ENCODE peak calls at places on chromosomes 5 and 9, in ten cellular contexts. M, V, O, J, D, E, S, H, B and R are unnamed samples. For H3K4me1, the result is how much of the 10 kb centered on the place peaks cover.

GRCh38 chr9:91102269-91102668 is 259.4 kb downstream of the AUH start:
- DNase-seq in B (no peak), O (no peak), J (no peak), S (no peak), M (no peak), E (no peak), V (no peak), D (no peak), H (no peak), R (no peak)

GRCh38 chr9:105751761-105752160 is 57.4 kb downstream of the TMEM38B start:
- DNase-seq in B (no peak), O (no peak), D (no peak), V (no peak), S (no peak), H (no peak), J (no peak), M (no peak), E (no peak), R (no peak)

GRCh38 chr5:114361724-114362196 is at the start of gene KCNN2:
- DNase-seq in J (no peak), O (peak), D (no peak), V (peak), S (peak), B (peak), H (no peak), E (peak), M (peak), R (no peak)

GRCh38 chr9:6897831-6898230 is 140.1 kb downstream of the KDM4C start:
- DNase-seq in H (no peak), E (no peak), J (no peak), M (peak), B (no peak), S (no peak), O (no peak), V (no peak), D (no peak), R (no peak)

GRCh38 chr9:2655411-2655901 is 33.9 kb downstream of the VLDLR start:
- DNase-seq in M (no peak), E (peak), V (no peak), O (no peak), B (no peak), D (no peak), S (no peak), H (peak), J (peak), R (no peak)

GRCh38 chr9:112111461-112111860 is 63.6 kb downstream of the SUSD1 start:
- DNase-seq in D (no peak), V (no peak), O (no peak), S (no peak), B (no peak), J (no peak), E (no peak), H (no peak), M (no peak), R (no peak)

GRCh38 chr5:15966066-15966640 is 213.4 kb downstream of the MARCHF11 start:
- DNase-seq in J (no peak), H (no peak), B (no peak), O (no peak), V (no peak), D (no peak), S (no peak), M (no peak), E (no peak), R (no peak)

GRCh38 chr9:133522073-133522910 is 2.5 kb downstream of the MYMK start:
- DNase-seq in S (no peak), M (peak), O (no peak), D (no peak), E (no peak), V (no peak), J (no peak), H (peak), B (no peak), R (no peak)

GRCh38 chr9:79346350-79347020 is 225.3 kb upstream of the TLE4 start:
- DNase-seq in B (no peak), M (no peak), V (no peak), H (no peak), S (no peak), O (no peak), D (no peak), E (no peak), J (no peak), R (no peak)

GRCh38 chr9:109315480-109315879 is 5.4 kb downstream of the EPB41L4B start:
- DNase-seq in E (no peak), O (no peak), V (no peak), J (no peak), B (no peak), M (no peak), D (no peak), S (no peak), H (no peak), R (no peak)

GRCh38 chr9:123445981-123446610 is 90.1 kb downstream of the CRB2 start:
- DNase-seq in H (no peak), B (peak), M (no peak), V (peak), J (no peak), O (peak), D (no peak), S (no peak), E (no peak), R (no peak)

GRCh38 chr5:173984218-173984617 is 4.8 kb upstream of the C5orf47 start:
- DNase-seq in B (no peak), J (no peak), D (no peak), S (no peak), M (no peak), E (no peak), V (no peak), H (no peak), O (peak), R (no peak)

GRCh38 chr5:149113669-149114068 is 27.6 kb upstream of the ABLIM3 start:
- DNase-seq in D (no peak), H (no peak), S (no peak), O (no peak), B (no peak), J (no peak), E (no peak), V (no peak), M (no peak), R (no peak)

GRCh38 chr5:42655982-42656660 is 100.5 kb upstream of the CCDC152 start:
- DNase-seq in J (no peak), D (no peak), E (no peak), M (no peak), V (no peak), O (peak), H (no peak), S (no peak), B (no peak), R (no peak)

GRCh38 chr5:135400866-135401265 is 1.8 kb upstream of the MACROH2A1 start:
- DNase-seq in M (no peak), D (no peak), V (no peak), J (no peak), E (no peak), O (peak), S (no peak), B (no peak), H (no peak), R (no peak)

GRCh38 chr5:95718203-95718602 is 12.9 kb upstream of the RHOBTB3 start:
- DNase-seq in V (no peak), D (no peak), S (no peak), B (no peak), E (peak), M (no peak), H (no peak), J (no peak), O (peak), R (no peak)

GRCh38 chr5:54249210-54250028 is 61.0 kb downstream of the ARL15 start:
- DNase-seq in D (no peak), B (no peak), S (no peak), H (no peak), V (no peak), M (no peak), O (peak), E (no peak), J (peak), R (no peak)

GRCh38 chr9:70119786-70120185 is 76.1 kb downstream of the MAMDC2 start:
- DNase-seq in E (no peak), V (no peak), D (no peak), S (no peak), J (no peak), H (no peak), B (no peak), M (no peak), O (no peak), R (no peak)
- H3K4me1 ChIP-seq in E (under half), V (under half), D (under half), S (under half), J (under half), H (under half), B (under half), M (under half), O (under half), R (under half)

DNA sequence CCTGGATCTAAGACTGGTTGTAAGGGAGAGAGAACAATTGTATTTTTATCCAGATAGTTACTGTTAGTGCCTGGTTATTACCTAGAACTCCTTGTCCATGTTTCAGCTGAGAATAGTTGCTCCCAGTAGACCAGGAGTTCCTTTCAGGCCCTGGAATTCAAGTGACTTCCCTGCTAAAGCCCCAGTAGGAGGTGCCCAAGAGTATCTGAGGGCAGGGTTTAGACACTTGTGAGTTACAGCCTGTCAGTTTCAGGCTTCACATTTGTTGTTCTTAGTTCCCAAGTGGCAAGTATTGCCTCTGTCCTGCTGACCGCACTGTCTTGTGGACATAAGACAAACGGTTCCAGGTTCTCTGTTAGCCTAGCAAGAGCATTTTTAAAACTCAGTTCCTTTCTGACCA is 743.9 kb upstream of the SEMA6A start:
- DNase-seq in V (no peak), M (no peak), J (no peak), H (no peak), S (no peak), O (peak), E (no peak), B (peak), D (no peak), R (no peak)
- H3K4me1 ChIP-seq in V (under half), M (under half), J (under half), H (under half), S (under half), O (under half), E (under half), B (under half), D (under half), R (under half)

GRCh38 chr5:154199671-154200220 is 9.2 kb downstream of the GALNT10 start:
- DNase-seq in M (no peak), E (no peak), J (no peak), H (no peak), S (no peak), D (no peak), B (no peak), O (no peak), V (no peak), R (no peak)

GRCh38 chr5:154199263-154199662 is 8.7 kb downstream of the GALNT10 start:
- DNase-seq in V (no peak), J (no peak), O (no peak), H (no peak), S (no peak), E (no peak), D (no peak), B (no peak), M (no peak), R (no peak)

GRCh38 chr5:154197801-154198461 is 7.4 kb downstream of the GALNT10 start:
- DNase-seq in S (no peak), M (no peak), J (peak), D (peak), E (peak), V (peak), O (no peak), H (peak), B (no peak), R (peak)

GRCh38 chr5:154196955-154197652 is 6.6 kb downstream of the GALNT10 start:
- DNase-seq in B (no peak), E (peak), O (peak), V (no peak), S (no peak), H (no peak), J (no peak), M (no peak), D (no peak), R (no peak)

GRCh38 chr5:154198611-154199230 is 8.2 kb downstream of the GALNT10 start:
- DNase-seq in O (peak), S (no peak), E (no peak), V (no peak), D (no peak), B (no peak), H (peak), M (no peak), J (no peak), R (no peak)
- H3K4me1 ChIP-seq in O (under half), S (under half), E (under half), V (under half), D (under half), B (under half), H (half or more), M (under half), J (half or more), R (under half)

DNA sequence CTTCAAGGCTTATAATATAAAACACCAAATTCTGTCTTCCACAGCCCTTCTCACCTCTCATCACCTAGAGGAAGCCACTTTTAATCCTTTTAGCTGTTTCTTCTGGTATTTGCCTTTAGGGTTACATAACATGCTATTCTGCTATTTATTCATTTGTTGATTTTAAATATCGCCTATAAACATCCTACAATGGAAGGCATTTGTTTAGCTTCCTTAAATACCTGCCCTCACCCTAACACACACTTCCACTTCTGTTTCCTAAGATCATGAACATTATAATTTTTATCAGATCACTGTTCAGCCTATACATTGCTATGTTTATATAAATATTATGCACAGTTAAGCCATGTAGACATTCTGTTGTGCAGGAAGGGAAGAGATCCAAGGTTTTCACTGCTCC is 356.8 kb upstream of the ACTBL2 start:
- DNase-seq in V (no peak), E (no peak), D (no peak), H (no peak), O (no peak), M (no peak), J (no peak), S (no peak), B (no peak), R (no peak)
- H3K4me1 ChIP-seq in V (under half), E (under half), D (under half), H (half or more), O (under half), M (under half), J (under half), S (under half), B (under half), R (under half)

DNA sequence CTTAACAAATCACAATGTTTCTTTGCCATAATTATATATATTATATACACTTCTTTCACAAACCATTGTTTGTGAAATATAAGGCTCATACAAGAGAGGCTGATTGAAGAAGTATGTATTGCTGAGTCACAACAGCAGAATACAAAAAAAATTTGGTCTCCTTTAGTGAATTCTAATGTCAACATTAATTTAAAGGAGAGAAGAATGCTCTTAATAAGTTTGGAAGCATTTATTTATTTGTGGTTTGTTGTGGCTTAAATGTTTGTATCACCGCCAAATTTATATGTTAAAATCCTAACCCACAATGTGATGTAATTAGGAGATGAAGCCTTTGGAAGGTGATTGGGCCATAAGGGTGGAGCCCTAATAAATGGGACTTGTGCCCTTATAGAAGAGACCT is 126.8 kb downstream of the ST8SIA4 start:
- DNase-seq in B (no peak), H (no peak), V (no peak), M (no peak), E (no peak), J (no peak), S (no peak), O (no peak), D (no peak), R (no peak)
- H3K4me1 ChIP-seq in B (under half), H (under half), V (under half), M (under half), E (under half), J (under half), S (under half), O (under half), D (under half), R (under half)

GRCh38 chr5:129807162-129807814 is 59.4 kb downstream of the MINAR2 start:
- DNase-seq in D (no peak), H (no peak), M (no peak), E (no peak), J (no peak), B (no peak), S (no peak), O (no peak), V (no peak), R (no peak)
- H3K4me1 ChIP-seq in D (under half), H (under half), M (under half), E (under half), J (under half), B (under half), S (under half), O (under half), V (under half), R (under half)